ENCODE peak calls at places on chromosomes 4 and X, in six cellular contexts. Z, N, A, X, I and E are unnamed samples.

GRCh38 chr4:125179727-125180126 is 135.0 kb upstream of the FAT4 start:
- DNase-seq in I (no peak), Z (no peak), A (no peak), X (no peak), N (no peak), E (no peak)

GRCh38 chr4:5758741-5759140 is 47.7 kb downstream of the EVC start:
- DNase-seq in Z (no peak), X (no peak), N (no peak), I (no peak), A (peak; percentile 92), E (peak; percentile 97)

GRCh38 chrX:145936769-145937168 is 119.1 kb downstream of the SLITRK2 start:
- DNase-seq in X (no peak), I (no peak), A (no peak), Z (no peak), N (no peak), E (no peak)

GRCh38 chr4:139455187-139455586 is 1.3 kb downstream of the RAB33B start:
- DNase-seq in A (no peak), I (no peak), X (no peak), N (no peak), Z (no peak), E (no peak)

GRCh38 chr4:84879651-84880200 is 86.8 kb downstream of the WDFY3 start:
- DNase-seq in I (no peak), N (no peak), X (no peak), Z (no peak), A (no peak), E (peak; percentile 18)

GRCh38 chr4:85459736-85460135 is 15.2 kb upstream of the ARHGAP24 start:
- DNase-seq in A (no peak), X (no peak), I (no peak), Z (no peak), N (no peak), E (no peak)

GRCh38 chr4:140839396-140839795 is 83.2 kb upstream of the TBC1D9 start:
- DNase-seq in A (no peak), Z (no peak), X (no peak), N (no peak), I (no peak), E (no peak)

GRCh38 chr4:48604527-48604926 is 114.5 kb downstream of the ZAR1 start:
- DNase-seq in N (no peak), Z (no peak), A (no peak), X (no peak), I (peak; percentile 10), E (no peak)

GRCh38 chrX:130376077-130376476 is 9.4 kb downstream of the GPR119 start:
- DNase-seq in A (no peak), Z (no peak), X (no peak), I (no peak), N (no peak), E (no peak)

GRCh38 chr4:126223784-126224407 is 909.1 kb downstream of the FAT4 start:
- DNase-seq in X (no peak), N (no peak), Z (no peak), A (peak; percentile 12), I (no peak), E (no peak)

GRCh38 chr4:8730681-8731080 is 138.1 kb downstream of the CPZ start:
- DNase-seq in A (no peak), Z (no peak), N (no peak), I (no peak), X (no peak), E (no peak)

GRCh38 chr4:126853715-126854114 is 779.0 kb upstream of the INTU start:
- DNase-seq in A (no peak), Z (no peak), X (no peak), I (no peak), N (no peak), E (no peak)

GRCh38 chrX:68932611-68933010 is 103.8 kb downstream of the EFNB1 start:
- DNase-seq in I (no peak), A (no peak), Z (no peak), N (no peak), X (no peak), E (no peak)

GRCh38 chrX:68685722-68686683 is 38.5 kb downstream of the STARD8 start:
- DNase-seq in Z (no peak), N (peak; percentile 67), I (no peak), A (peak; percentile 64), X (no peak), E (peak; percentile 32)

GRCh38 chrX:68832101-68832416 is 3.2 kb downstream of the EFNB1 start:
- DNase-seq in A (peak; percentile 80), Z (peak; percentile 0), N (no peak), I (no peak), X (no peak), E (peak; percentile 60)

GRCh38 chrX:53723381-53723780 is 36.9 kb upstream of the HUWE1 start:
- DNase-seq in X (no peak), Z (no peak), N (no peak), I (no peak), A (no peak), E (no peak)

GRCh38 chr4:88759039-88759631 is 61.5 kb upstream of the NAP1L5 start:
- DNase-seq in Z (no peak), N (peak; percentile 8), X (no peak), A (peak; percentile 27), I (peak; percentile 13), E (peak; percentile 27)

GRCh38 chr4:25970691-25971427 is 56.8 kb downstream of the SMIM20 start:
- DNase-seq in X (no peak), N (no peak), I (peak; percentile 37), Z (no peak), A (no peak), E (peak; percentile 33)

GRCh38 chr4:4637710-4638109 is 95.9 kb upstream of the STX18 start:
- DNase-seq in N (no peak), A (no peak), X (no peak), Z (no peak), I (no peak), E (no peak)

GRCh38 chr4:139655116-139655515 is 10.5 kb upstream of the MGST2 start:
- DNase-seq in I (peak; percentile 57), A (no peak), N (no peak), X (peak; percentile 35), Z (no peak), E (peak; percentile 31)

GRCh38 chr4:5972571-5972970 is 45.7 kb downstream of the C4orf50 start:
- DNase-seq in Z (no peak), A (no peak), N (no peak), X (no peak), I (no peak), E (no peak)

GRCh38 chrX:114626323-114626722 is 42.4 kb downstream of the HTR2C start:
- DNase-seq in X (no peak), I (no peak), N (peak; percentile 4), A (peak; percentile 11), Z (no peak), E (no peak)

GRCh38 chr4:77862478-77863216 is at the start of gene MRPL1:
- DNase-seq in Z (peak; percentile 60), X (peak; percentile 94), A (peak; percentile 94), I (peak; percentile 94), N (peak; percentile 76), E (peak; percentile 94)